ENCODE peak calls at places on chromosomes 7 and 10, in four cellular contexts. H is IMR-90, A is PC-3, P is K562. X is an unnamed sample.

GRCh38 chr10:20363666-20364065 is 533.4 kb downstream of the NEBL start:
- DNase-seq in H (no peak), A (no peak), P (no peak), X (no peak)

GRCh38 chr7:3673524-3673923 is 372.5 kb downstream of the SDK1 start:
- DNase-seq in A (peak), H (peak), P (peak), X (peak)

GRCh38 chr10:129501652-129502436 is 34.8 kb downstream of the MGMT start:
- DNase-seq in A (no peak), P (no peak), H (no peak), X (no peak)

GRCh38 chr7:140415361-140415760 is 11.5 kb downstream of the RAB19 start:
- DNase-seq in H (no peak), P (no peak), A (no peak), X (no peak)

GRCh38 chr7:47534322-47535032 is 47.4 kb downstream of the TNS3 start:
- DNase-seq in P (peak), A (peak), H (no peak), X (no peak)

GRCh38 chr7:136956671-136957070 is 88.2 kb downstream of the CHRM2 start:
- DNase-seq in P (no peak), A (peak), H (peak), X (no peak)

GRCh38 chr10:85317827-85318226 is 989.4 kb downstream of the CCSER2 start:
- DNase-seq in H (no peak), P (no peak), A (no peak), X (peak)

GRCh38 chr7:46603780-46604725 is 683.0 kb upstream of the IGFBP3 start:
- DNase-seq in P (no peak), H (peak), A (no peak), X (no peak)

GRCh38 chr10:132929953-132930640 is 12.3 kb downstream of the CFAP46 start:
- DNase-seq in H (no peak), P (no peak), A (no peak), X (no peak)
- H2AFZ ChIP-seq in H (peak), P (no peak), A (no peak), X (no peak)

GRCh38 chr7:28658392-28658791 is 246.1 kb downstream of the CREB5 start:
- DNase-seq in P (no peak), A (no peak), H (no peak), X (no peak)

GRCh38 chr7:28666144-28666543 is 253.8 kb downstream of the CREB5 start:
- DNase-seq in A (peak), H (peak), P (no peak), X (no peak)

GRCh38 chr7:28660132-28660531 is 247.8 kb downstream of the CREB5 start:
- DNase-seq in P (no peak), A (no peak), H (no peak), X (no peak)

GRCh38 chr7:28662236-28662635 is 249.9 kb downstream of the CREB5 start:
- DNase-seq in H (no peak), A (no peak), P (no peak), X (no peak)

DNA sequence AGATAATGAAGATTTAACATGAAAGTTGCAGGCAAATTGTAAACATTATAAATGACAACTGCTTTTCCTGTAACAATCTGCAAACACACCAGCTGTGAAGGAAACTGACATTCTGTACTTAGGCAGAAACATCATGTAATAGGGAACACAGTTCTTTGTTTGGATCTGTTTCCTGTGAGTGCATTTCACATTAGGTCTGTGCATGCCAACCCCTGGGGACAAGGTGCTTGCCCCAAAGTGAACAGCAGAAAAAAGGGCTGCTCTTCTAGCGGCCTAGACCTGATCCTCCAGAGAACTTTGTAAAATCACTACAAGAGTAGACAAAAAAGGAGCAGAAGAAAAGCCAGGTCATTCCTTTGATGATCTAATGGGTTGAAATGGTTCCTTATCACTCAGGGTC is 249.5 kb downstream of the CREB5 start:
- DNase-seq in H (no peak), P (no peak), A (no peak), X (no peak)
- H2AFZ ChIP-seq in H (no peak), P (no peak), A (no peak), X (no peak)

GRCh38 chr10:78209987-78210386 is 176.3 kb downstream of the RPS24 start:
- DNase-seq in A (no peak), P (no peak), H (no peak), X (no peak)

GRCh38 chr10:78205457-78205856 is 171.8 kb downstream of the RPS24 start:
- DNase-seq in A (no peak), H (no peak), P (no peak), X (no peak)

GRCh38 chr10:78207216-78207615 is 173.6 kb downstream of the RPS24 start:
- DNase-seq in H (no peak), P (no peak), A (no peak), X (peak)

GRCh38 chr10:78210548-78210947 is 176.9 kb downstream of the RPS24 start:
- DNase-seq in P (no peak), H (no peak), A (no peak), X (no peak)

GRCh38 chr10:78207776-78208175 is 174.1 kb downstream of the RPS24 start:
- DNase-seq in P (no peak), A (no peak), H (no peak), X (no peak)
- H2AFZ ChIP-seq in P (no peak), A (no peak), H (no peak), X (peak)

GRCh38 chr10:90064295-90064694 is 362.9 kb downstream of the KIF20B start:
- DNase-seq in A (no peak), H (no peak), P (no peak), X (no peak)
- H2AFZ ChIP-seq in A (no peak), H (no peak), P (no peak), X (no peak)

DNA sequence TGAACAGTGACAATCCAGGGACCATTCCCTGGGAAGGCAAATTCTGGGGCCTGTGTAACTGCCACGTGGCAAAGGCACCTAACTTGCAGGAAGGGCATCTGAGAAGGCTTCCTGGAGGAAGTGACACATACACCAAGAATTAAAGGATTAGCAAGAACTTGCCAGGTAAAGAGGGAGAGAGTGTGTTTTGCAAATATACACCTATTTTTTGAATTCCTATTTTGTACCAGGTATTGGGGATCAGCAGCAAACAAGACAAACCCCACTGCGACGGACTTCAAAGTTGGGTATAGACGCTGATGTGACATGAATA is 206.5 kb upstream of the ZMIZ1 start:
- DNase-seq in H (no peak), A (peak), P (no peak), X (no peak)
- H2AFZ ChIP-seq in H (no peak), A (peak), P (no peak), X (no peak)

GRCh38 chr7:142697270-142697669 is 52.0 kb upstream of the PRSS1 start:
- DNase-seq in P (no peak), H (no peak), A (no peak), X (no peak)
- H2AFZ ChIP-seq in P (no peak), H (no peak), A (no peak), X (no peak)

DNA sequence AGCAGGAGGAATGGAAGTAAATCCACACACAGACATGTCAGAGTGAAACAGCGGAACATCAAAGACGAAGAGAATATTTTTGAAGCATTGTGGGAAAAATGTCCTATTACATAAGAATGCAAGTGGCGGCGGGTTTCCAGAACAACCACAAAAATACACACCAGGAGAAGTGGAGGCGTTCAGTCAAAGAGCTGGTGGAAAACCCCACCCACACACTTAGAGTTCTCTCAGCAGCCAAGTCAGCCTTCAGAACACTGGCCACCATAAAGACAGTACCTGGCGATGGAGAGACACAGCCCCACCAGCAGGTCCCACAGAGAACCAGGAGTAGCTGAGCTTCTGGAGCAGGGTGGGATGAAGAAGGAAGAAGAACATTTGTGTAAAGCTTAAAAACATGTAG is 23.7 kb downstream of the NKX6-2 start:
- DNase-seq in P (no peak), A (no peak), H (no peak), X (no peak)
- H2AFZ ChIP-seq in P (no peak), A (no peak), H (no peak), X (no peak)